ENCODE peak calls at places on chromosomes 1 and 21, in five cellular contexts. Z, U, J, R and S are unnamed samples.

GRCh38 chr1:181251001-181251712 is 162.7 kb downstream of the IER5 start:
- DNase-seq in U (peak; percentile 75), Z (peak; percentile 90), J (peak; percentile 54), R (no peak), S (peak; percentile 71)

GRCh38 chr1:206461602-206462455 is 8.4 kb upstream of the IKBKE start:
- DNase-seq in R (peak; percentile 78), U (peak; percentile 79), Z (peak; percentile 62), J (no peak), S (peak; percentile 63)

GRCh38 chr21:39715804-39716397 is 29.1 kb upstream of the IGSF5 start:
- DNase-seq in Z (peak; percentile 21), J (no peak), R (peak; percentile 72), U (peak; percentile 36), S (peak; percentile 24)

GRCh38 chr1:109687641-109688499 is at the start of gene GSTM1:
- DNase-seq in J (no peak), U (no peak), R (peak; percentile 78), Z (peak; percentile 24), S (peak; percentile 12)

GRCh38 chr1:43801203-43801602 is 93.9 kb downstream of the ST3GAL3 start:
- DNase-seq in U (no peak), R (no peak), J (no peak), Z (peak; percentile 52), S (no peak)

GRCh38 chr1:938711-939504 is 15.2 kb downstream of the SAMD11 start:
- DNase-seq in U (no peak), Z (no peak), R (peak; percentile 72), J (no peak), S (no peak)

GRCh38 chr1:151720190-151720953 is 950 bp upstream of the RIIAD1 start:
- DNase-seq in Z (no peak), U (no peak), R (no peak), J (no peak), S (no peak)

GRCh38 chr1:183002797-183003594 is 20.2 kb upstream of the LAMC1 start:
- DNase-seq in J (no peak), R (no peak), Z (peak; percentile 50), U (peak; percentile 93), S (no peak)

GRCh38 chr1:147494998-147495580 is 46.2 kb upstream of the BCL9 start:
- DNase-seq in R (peak; percentile 92), J (no peak), Z (peak; percentile 63), U (peak; percentile 63), S (peak; percentile 67)

GRCh38 chr21:16588433-16588860 is 858.7 kb downstream of the USP25 start:
- DNase-seq in Z (peak; percentile 82), J (peak; percentile 88), R (peak; percentile 75), U (no peak), S (no peak)

GRCh38 chr1:39754026-39754569 is 15.4 kb downstream of the PPIE start:
- DNase-seq in U (peak; percentile 79), J (no peak), Z (no peak), R (no peak), S (peak; percentile 13)

GRCh38 chr1:17553970-17554369 is 14.5 kb downstream of the ARHGEF10L start:
- DNase-seq in R (no peak), J (no peak), Z (peak; percentile 96), U (no peak), S (no peak)

GRCh38 chr1:219123041-219123440 is 50.6 kb upstream of the LYPLAL1 start:
- DNase-seq in J (no peak), Z (no peak), U (no peak), R (no peak), S (no peak)

GRCh38 chr1:30664103-30664755 is 59.2 kb downstream of the MATN1 start:
- DNase-seq in Z (no peak), U (no peak), J (no peak), R (no peak), S (no peak)

GRCh38 chr1:17725084-17725718 is 29.9 kb upstream of the ACTL8 start:
- DNase-seq in U (no peak), Z (peak; percentile 6), R (no peak), J (no peak), S (no peak)

GRCh38 chr21:33512481-33512880 is 21.0 kb upstream of the DNAJC28 start:
- DNase-seq in U (no peak), R (no peak), J (no peak), Z (no peak), S (no peak)

DNA sequence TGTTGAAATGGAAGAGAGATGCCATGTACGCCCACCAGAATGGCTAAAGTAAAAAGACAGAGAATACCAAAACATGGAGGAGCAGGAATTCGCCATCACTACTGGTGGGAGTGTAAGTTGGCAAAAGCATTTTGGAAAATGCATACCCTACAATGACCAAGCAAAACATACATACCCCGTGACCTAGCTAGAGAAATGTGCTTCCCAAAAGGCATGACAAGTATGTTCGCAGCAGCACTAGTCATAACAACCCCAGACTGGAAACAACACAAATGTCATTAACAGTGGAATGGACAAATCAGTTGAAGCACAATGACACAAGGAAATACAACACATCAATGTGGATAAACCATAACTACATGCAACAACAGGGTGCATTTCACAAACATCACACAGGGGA is 27.2 kb downstream of the SYT2 start:
- DNase-seq in Z (no peak), U (no peak), R (no peak), J (no peak), S (no peak)
- TF ChIP-seq CTCF in Z (no peak), U (no peak), R (no peak), J (no peak), S (no peak)

GRCh38 chr1:217078010-217078704 is 354.9 kb upstream of the ESRRG start:
- DNase-seq in U (no peak), Z (peak; percentile 9), R (peak; percentile 24), J (peak; percentile 66), S (peak; percentile 37)
- H3K4me3 ChIP-seq in U (no peak overlapping the region), Z (no peak overlapping the region), R (no peak overlapping the region), J (peak overlapping the region; percentile 45), S (peak overlapping the region; percentile 6)

DNA sequence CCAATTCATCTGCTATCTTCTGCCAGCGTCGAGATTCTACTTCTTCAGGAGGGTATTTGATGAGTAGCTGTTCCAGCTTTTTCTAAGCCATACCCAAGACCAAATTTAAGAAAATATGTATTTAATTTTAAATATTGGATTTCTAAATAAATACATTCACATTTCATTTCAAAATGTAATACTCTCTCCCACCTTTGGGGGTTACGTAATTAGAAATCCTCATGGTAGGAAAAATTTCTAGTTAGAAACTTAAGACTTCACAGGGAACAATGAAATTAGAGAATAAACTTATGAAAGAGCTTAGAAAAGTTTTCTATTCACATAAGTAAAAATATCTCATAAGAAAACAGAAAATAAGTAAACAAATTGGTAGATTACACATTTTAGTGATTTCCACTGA is 102.9 kb downstream of the ZZZ3 start:
- DNase-seq in U (no peak), J (no peak), Z (no peak), R (no peak), S (no peak)
- TF ChIP-seq CTCF in U (no peak), J (no peak), Z (no peak), R (no peak), S (no peak)

DNA sequence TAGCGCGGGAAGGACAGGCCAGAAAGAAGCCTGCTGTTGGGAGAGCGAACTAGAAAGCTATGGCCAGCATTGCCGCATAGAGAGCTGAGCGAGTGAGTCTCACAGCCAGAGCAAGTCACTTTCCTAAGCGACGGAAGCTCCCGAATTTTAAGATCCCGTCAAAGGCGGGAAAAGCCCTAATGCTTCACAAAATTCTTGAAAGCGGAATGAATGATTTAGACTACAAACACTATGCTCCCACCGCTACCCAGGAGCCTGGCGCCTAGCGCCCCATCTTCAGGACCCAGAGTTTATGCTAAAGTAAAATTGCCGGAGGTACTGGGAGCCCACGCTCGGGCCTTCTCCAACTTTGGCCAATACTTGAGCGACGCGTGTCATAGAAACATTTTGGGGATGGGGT is 409.9 kb upstream of the ESRRG start:
- DNase-seq in Z (no peak), U (no peak), R (peak; percentile 15), J (no peak), S (no peak)
- H3K4me3 ChIP-seq in Z (no peak overlapping the region), U (no peak overlapping the region), R (no peak overlapping the region), J (no peak overlapping the region), S (no peak overlapping the region)

GRCh38 chr1:3176028-3176427 is 107.0 kb downstream of the PRDM16 start:
- DNase-seq in U (no peak), R (no peak), J (no peak), Z (no peak), S (no peak)

GRCh38 chr1:3173113-3173745 is 104.2 kb downstream of the PRDM16 start:
- DNase-seq in U (no peak), R (no peak), J (no peak), Z (no peak), S (no peak)

GRCh38 chr1:3175486-3175885 is 106.5 kb downstream of the PRDM16 start:
- DNase-seq in R (no peak), U (no peak), Z (no peak), J (no peak), S (no peak)

GRCh38 chr1:3172431-3173112 is 103.6 kb downstream of the PRDM16 start:
- DNase-seq in R (no peak), U (no peak), J (no peak), Z (no peak), S (no peak)

DNA sequence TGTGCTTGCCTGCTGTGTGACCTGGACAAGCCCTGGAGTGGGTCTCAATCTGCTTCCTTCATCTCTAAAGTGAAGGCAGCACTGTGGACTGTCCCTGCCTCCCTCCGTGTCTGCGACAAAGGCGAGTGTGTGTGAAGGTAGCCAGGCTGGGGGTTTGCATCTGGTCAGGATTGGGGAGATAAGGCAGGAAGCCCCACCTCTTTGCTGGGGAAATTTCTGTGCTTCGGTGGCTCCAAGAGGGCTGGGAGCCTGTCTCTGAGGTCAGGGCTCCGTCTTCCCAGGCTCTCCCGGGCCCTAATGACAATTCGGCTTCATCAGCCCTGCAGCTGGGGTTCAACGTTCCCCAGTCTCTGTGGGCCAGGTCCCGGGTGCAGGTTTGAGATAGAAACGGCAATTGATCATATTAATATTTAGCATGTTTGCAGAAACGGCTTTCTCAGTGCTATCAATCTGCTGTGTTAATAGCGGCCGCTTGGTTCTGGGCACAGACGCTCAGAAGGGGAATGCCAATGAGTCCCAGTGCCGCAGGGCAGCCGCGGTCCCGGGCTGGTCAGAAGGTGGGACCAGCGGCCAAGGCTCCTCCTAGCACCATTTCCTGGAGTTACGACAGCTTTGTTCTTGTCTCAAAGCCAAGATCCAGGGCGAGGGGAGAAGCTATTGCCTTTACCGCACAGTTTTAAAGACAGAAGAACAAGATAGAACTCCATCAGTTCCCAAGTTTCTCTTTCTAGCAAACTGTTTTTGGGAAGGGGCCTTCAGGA is 105.7 kb downstream of the PRDM16 start:
- DNase-seq in R (no peak), Z (peak; percentile 54), U (no peak), J (no peak), S (peak; percentile 16)
- TF ChIP-seq CTCF in R (no peak), Z (no peak), U (no peak), J (no peak), S (no peak)

GRCh38 chr1:107750364-107750959 is 214.5 kb downstream of the VAV3 start:
- DNase-seq in J (no peak), U (peak; percentile 42), Z (peak; percentile 75), R (peak; percentile 82), S (peak; percentile 57)

GRCh38 chr1:107748529-107748928 is 216.5 kb downstream of the VAV3 start:
- DNase-seq in Z (peak; percentile 62), J (no peak), U (no peak), R (peak; percentile 32), S (peak; percentile 9)
- H3K4me3 ChIP-seq in Z (no peak overlapping the region), J (no peak overlapping the region), U (no peak overlapping the region), R (no peak overlapping the region), S (no peak overlapping the region)